ENCODE peak calls at places on chromosomes 4 and X, in five cellular contexts. F, L, M, G and U are unnamed samples.

GRCh38 chr4:183201331-183201730 is 102.3 kb downstream of the WWC2 start:
- DNase-seq in F (peak), L (no peak), M (no peak), G (no peak), U (no peak)

GRCh38 chrX:143635915-143636314 is at the start of gene SLITRK4:
- DNase-seq in F (no peak), L (peak), M (no peak), G (no peak), U (no peak)

GRCh38 chr4:159267023-159267939 is 164.4 kb downstream of the RAPGEF2 start:
- DNase-seq in F (peak), L (peak), M (no peak), G (no peak), U (no peak)

GRCh38 chr4:187157380-187157958 is 433.8 kb upstream of the FAT1 start:
- DNase-seq in F (no peak), L (no peak), M (no peak), G (no peak), U (no peak)

GRCh38 chr4:139532951-139533350 is 23.1 kb downstream of the SETD7 start:
- DNase-seq in F (no peak), L (no peak), M (no peak), G (no peak), U (no peak)

GRCh38 chr4:88583643-88584470 is 8.4 kb upstream of the HERC3 start:
- DNase-seq in F (no peak), L (no peak), M (no peak), G (no peak), U (no peak)

GRCh38 chr4:155796031-155796430 is 37.2 kb downstream of the GUCY1B1 start:
- DNase-seq in F (peak), L (peak), M (no peak), G (no peak), U (no peak)

GRCh38 chr4:106763044-106763443 is 273.1 kb downstream of the DKK2 start:
- DNase-seq in F (peak), L (peak), M (no peak), G (no peak), U (peak)

GRCh38 chr4:94305468-94306225 is 37.0 kb downstream of the HPGDS start:
- DNase-seq in F (peak), L (no peak), M (no peak), G (no peak), U (no peak)

GRCh38 chr4:99087887-99088484 is 602 bp downstream of the ADH5 start:
- DNase-seq in F (peak), L (peak), M (peak), G (peak), U (no peak)

GRCh38 chr4:156779774-156780173 is 191.8 kb downstream of the PDGFC start:
- DNase-seq in F (peak), L (no peak), M (no peak), G (no peak), U (peak)

GRCh38 chr4:73593631-73594241 is 26.5 kb downstream of the RASSF6 start:
- DNase-seq in F (no peak), L (peak), M (no peak), G (no peak), U (no peak)

GRCh38 chr4:28481565-28481964 is 1620.9 kb downstream of the STIM2 start:
- DNase-seq in F (no peak), L (no peak), M (no peak), G (no peak), U (no peak)

GRCh38 chr4:2930821-2931764 is 32.1 kb downstream of the NOP14 start:
- DNase-seq in F (no peak), L (no peak), M (peak), G (peak), U (no peak)

GRCh38 chr4:129064717-129065116 is 28.6 kb downstream of the SCLT1 start:
- DNase-seq in F (peak), L (no peak), M (no peak), G (no peak), U (peak)

GRCh38 chrX:54481751-54482150 is 14.3 kb downstream of the FGD1 start:
- DNase-seq in F (no peak), L (no peak), M (no peak), G (no peak), U (no peak)

GRCh38 chr4:96164814-96165351 is 325.0 kb downstream of the PDHA2 start:
- DNase-seq in F (peak), L (no peak), M (no peak), G (no peak), U (no peak)

GRCh38 chrX:24426340-24426913 is 38.7 kb upstream of the PDK3 start:
- DNase-seq in F (no peak), L (peak), M (no peak), G (no peak), U (no peak)

GRCh38 chrX:94058728-94059382 is 384.8 kb downstream of the FAM133A start:
- DNase-seq in F (no peak), L (peak), M (no peak), G (no peak), U (no peak)

GRCh38 chr4:34720563-34720962 is 1523.8 kb downstream of the ARAP2 start:
- DNase-seq in F (peak), L (peak), M (no peak), G (no peak), U (peak)

GRCh38 chr4:148116971-148117370 is 325.2 kb downstream of the NR3C2 start:
- DNase-seq in F (no peak), L (no peak), M (no peak), G (no peak), U (no peak)

GRCh38 chr4:954211-955020 is 19.0 kb downstream of the DGKQ start:
- DNase-seq in F (no peak), L (no peak), M (no peak), G (no peak), U (no peak)

GRCh38 chr4:186604124-186604627 is 48.8 kb upstream of the MTNR1A start:
- DNase-seq in F (no peak), L (no peak), M (no peak), G (no peak), U (no peak)

GRCh38 chrX:63283331-63283730 is 67.8 kb downstream of the SPIN4 start:
- DNase-seq in F (no peak), L (no peak), M (no peak), G (no peak), U (no peak)

GRCh38 chrX:44890247-44890646 is 17.3 kb downstream of the KDM6A start:
- DNase-seq in F (no peak), L (no peak), M (no peak), G (no peak), U (no peak)

GRCh38 chr4:166435449-166435848 is 562.4 kb downstream of the TLL1 start:
- DNase-seq in F (peak), L (no peak), M (no peak), G (no peak), U (peak)

GRCh38 chr4:22515888-22516541 is at the start of gene ADGRA3:
- DNase-seq in F (peak), L (peak), M (peak), G (peak), U (no peak)

GRCh38 chrX:133640161-133641015 is 225.1 kb upstream of the GPC4 start:
- DNase-seq in F (peak), L (peak), M (no peak), G (no peak), U (no peak)

GRCh38 chr4:129604632-129605031 is 508.7 kb downstream of the C4orf33 start:
- DNase-seq in F (no peak), L (no peak), M (no peak), G (no peak), U (no peak)

GRCh38 chr4:152674359-152674758 is 5.4 kb downstream of the TMEM154 start:
- DNase-seq in F (no peak), L (peak), M (no peak), G (no peak), U (no peak)

GRCh38 chrX:104697264-104697663 is 131.3 kb downstream of the IL1RAPL2 start:
- DNase-seq in F (peak), L (no peak), M (no peak), G (no peak), U (no peak)

GRCh38 chrX:19564606-19565005 is 49.3 kb upstream of the MAP3K15 start:
- DNase-seq in F (no peak), L (no peak), M (no peak), G (no peak), U (no peak)

GRCh38 chr4:48831532-48832015 is 686 bp downstream of the OCIAD1 start:
- DNase-seq in F (no peak), L (no peak), M (no peak), G (no peak), U (no peak)

GRCh38 chrX:124641737-124642491 is 295.6 kb downstream of the SH2D1A start:
- DNase-seq in F (no peak), L (no peak), M (no peak), G (no peak), U (no peak)

GRCh38 chrX:53321216-53321942 is 40.0 kb upstream of the IQSEC2 start:
- DNase-seq in F (no peak), L (peak), M (no peak), G (peak), U (no peak)

DNA sequence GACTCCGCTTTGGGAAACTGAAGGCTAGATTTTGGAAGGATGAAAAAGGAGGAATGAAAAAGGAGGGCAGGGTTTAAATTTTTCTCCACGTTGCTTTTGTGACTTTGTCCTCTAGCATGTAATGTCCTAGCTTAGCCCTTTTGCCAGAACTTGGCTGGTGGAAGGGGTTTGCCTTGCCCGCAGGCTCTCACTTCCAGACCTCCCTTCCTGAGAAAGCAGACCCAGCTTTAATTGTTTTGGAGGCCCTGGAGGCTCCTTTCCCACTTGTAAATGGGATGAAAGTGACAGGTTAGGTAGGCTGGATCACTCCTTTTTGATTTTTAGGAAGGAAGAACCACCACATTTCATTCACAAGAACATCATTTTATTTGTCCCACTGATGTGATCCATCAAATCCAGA is 85.1 kb upstream of the PAQR3 start:
- DNase-seq in F (no peak), L (no peak), M (no peak), G (no peak), U (no peak)
- TF ChIP-seq CTCF in F (no peak), L (no peak), M (no peak), G (no peak), U (no peak)

GRCh38 chrX:110758781-110759180 is 36.8 kb downstream of the CHRDL1 start:
- DNase-seq in F (peak), L (no peak), M (no peak), G (no peak), U (no peak)
- H3K4me3 ChIP-seq in F (no peak), L (no peak), M (no peak), G (no peak), U (no peak)

GRCh38 chrX:27399146-27399456 is 64.0 kb downstream of the PPP4R3C start:
- DNase-seq in F (no peak), L (no peak), M (no peak), G (no peak), U (no peak)
- TF ChIP-seq CTCF in F (no peak), L (no peak), M (no peak), G (no peak), U (no peak)

GRCh38 chrX:72306085-72306801 is 529 bp upstream of the CITED1 start:
- DNase-seq in F (peak), L (peak), M (no peak), G (no peak), U (no peak)

GRCh38 chrX:72307646-72308051 is 1.9 kb upstream of the CITED1 start:
- DNase-seq in F (no peak), L (peak), M (no peak), G (no peak), U (no peak)

GRCh38 chrX:72305286-72306084 is at the start of gene CITED1:
- DNase-seq in F (peak), L (peak), M (no peak), G (no peak), U (no peak)

GRCh38 chrX:72306851-72307645 is 1.3 kb upstream of the CITED1 start:
- DNase-seq in F (peak), L (peak), M (peak), G (peak), U (no peak)

DNA sequence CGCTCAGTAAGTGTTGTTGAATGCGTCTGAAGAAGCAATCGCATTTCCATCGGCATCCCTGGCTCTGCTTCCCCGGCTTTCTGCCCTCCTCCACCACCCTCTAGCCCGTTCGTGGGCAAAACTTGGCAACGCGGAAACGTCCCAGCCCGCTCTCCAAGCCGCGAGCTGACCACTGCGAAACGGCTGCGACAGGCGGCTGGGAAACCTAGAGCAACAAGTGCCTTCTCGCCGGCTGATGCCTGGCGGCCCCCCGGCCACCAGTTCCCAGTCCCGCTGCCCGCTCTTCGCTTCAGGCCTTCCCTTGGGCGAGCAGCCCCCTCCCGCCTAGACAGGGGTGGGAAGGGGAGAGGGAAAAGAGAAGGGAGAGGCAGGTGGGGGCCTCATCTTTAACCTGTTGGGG is 837 bp downstream of the CITED1 start:
- DNase-seq in F (no peak), L (peak), M (no peak), G (no peak), U (no peak)
- H3K4me3 ChIP-seq in F (no peak), L (peak), M (no peak), G (peak), U (no peak)

GRCh38 chr4:185182196-185182595 is 21.6 kb downstream of the CFAP97 start:
- DNase-seq in F (no peak), L (no peak), M (no peak), G (no peak), U (no peak)

GRCh38 chr4:185179488-185179887 is 24.3 kb downstream of the CFAP97 start:
- DNase-seq in F (no peak), L (no peak), M (no peak), G (no peak), U (no peak)

GRCh38 chr4:185186769-185187168 is 17.0 kb downstream of the CFAP97 start:
- DNase-seq in F (no peak), L (no peak), M (no peak), G (no peak), U (no peak)

GRCh38 chr4:185183622-185184281 is 20.0 kb downstream of the CFAP97 start:
- DNase-seq in F (peak), L (peak), M (peak), G (peak), U (peak)
- TF ChIP-seq CTCF in F (peak), L (peak), M (peak), G (peak), U (peak)

GRCh38 chr4:137514401-137515116 is 17.7 kb downstream of the PCDH18 start:
- DNase-seq in F (peak), L (no peak), M (no peak), G (no peak), U (no peak)
- H3K4me3 ChIP-seq in F (no peak), L (no peak), M (no peak), G (no peak), U (no peak)

GRCh38 chr4:141858437-141858836 is 222.1 kb downstream of the IL15 start:
- DNase-seq in F (no peak), L (no peak), M (no peak), G (no peak), U (no peak)

DNA sequence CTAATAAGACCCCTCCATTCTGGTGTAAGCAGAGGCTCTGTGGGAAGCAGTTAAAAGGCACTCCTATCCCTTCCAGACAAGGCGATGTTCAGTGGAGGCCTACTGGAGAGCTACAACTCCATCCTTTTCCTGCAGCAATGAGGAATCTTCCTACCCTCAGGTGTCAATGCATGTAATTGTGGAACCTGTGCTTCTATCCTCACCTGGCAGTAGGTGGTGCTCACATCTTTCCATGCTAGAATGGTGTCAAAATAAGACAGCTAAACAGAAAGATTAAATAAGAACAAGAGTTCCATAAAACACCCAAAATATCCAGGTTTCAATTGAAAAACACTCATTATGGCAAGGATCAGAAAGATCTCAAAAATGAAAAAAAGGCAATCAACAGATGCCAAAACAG is 224.6 kb downstream of the IL15 start:
- DNase-seq in F (no peak), L (no peak), M (no peak), G (no peak), U (no peak)
- TF ChIP-seq CTCF in F (no peak), L (no peak), M (no peak), G (no peak), U (no peak)

GRCh38 chrX:56232221-56233082 is at the start of gene KLF8:
- DNase-seq in F (no peak), L (peak), M (no peak), G (peak), U (no peak)
- H3K4me3 ChIP-seq in F (peak), L (peak), M (no peak), G (peak), U (no peak)

GRCh38 chr4:70187216-70187615 is 8.3 kb upstream of the ODAM start:
- DNase-seq in F (no peak), L (no peak), M (no peak), G (no peak), U (no peak)

GRCh38 chr4:70178075-70178660 is 17.4 kb upstream of the ODAM start:
- DNase-seq in F (no peak), L (no peak), M (no peak), G (no peak), U (no peak)

GRCh38 chr4:70183168-70183939 is 12.2 kb upstream of the ODAM start:
- DNase-seq in F (peak), L (peak), M (peak), G (no peak), U (no peak)

GRCh38 chr4:70182517-70183167 is 12.9 kb upstream of the ODAM start:
- DNase-seq in F (no peak), L (no peak), M (peak), G (no peak), U (no peak)

DNA sequence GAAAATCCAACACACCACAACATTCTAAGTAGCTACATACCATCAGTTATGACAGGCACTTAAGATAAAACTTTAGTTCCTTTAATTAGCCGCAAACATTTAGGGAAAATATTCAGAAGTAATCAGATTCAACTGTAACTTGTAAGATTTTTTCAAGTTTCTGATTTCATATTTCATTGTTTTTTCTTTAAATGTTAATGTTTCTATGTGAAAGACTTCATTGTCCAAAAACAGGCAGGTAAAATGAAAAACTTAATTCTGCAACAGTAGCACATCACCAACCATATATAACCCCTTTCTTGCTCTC is 11.6 kb upstream of the ODAM start:
- DNase-seq in F (no peak), L (no peak), M (no peak), G (no peak), U (no peak)
- TF ChIP-seq CTCF in F (no peak), L (no peak), M (no peak), G (no peak), U (no peak)

GRCh38 chrX:12949205-12949926 is 25.5 kb upstream of the TMSB4X start:
- DNase-seq in F (peak), L (no peak), M (no peak), G (no peak), U (no peak)

GRCh38 chrX:12949927-12950656 is 24.8 kb upstream of the TMSB4X start:
- DNase-seq in F (peak), L (no peak), M (no peak), G (peak), U (no peak)

GRCh38 chrX:12953420-12953819 is 21.5 kb upstream of the TMSB4X start:
- DNase-seq in F (no peak), L (no peak), M (no peak), G (no peak), U (no peak)

GRCh38 chrX:12951590-12951965 is 23.3 kb upstream of the TMSB4X start:
- DNase-seq in F (no peak), L (no peak), M (no peak), G (no peak), U (no peak)

DNA sequence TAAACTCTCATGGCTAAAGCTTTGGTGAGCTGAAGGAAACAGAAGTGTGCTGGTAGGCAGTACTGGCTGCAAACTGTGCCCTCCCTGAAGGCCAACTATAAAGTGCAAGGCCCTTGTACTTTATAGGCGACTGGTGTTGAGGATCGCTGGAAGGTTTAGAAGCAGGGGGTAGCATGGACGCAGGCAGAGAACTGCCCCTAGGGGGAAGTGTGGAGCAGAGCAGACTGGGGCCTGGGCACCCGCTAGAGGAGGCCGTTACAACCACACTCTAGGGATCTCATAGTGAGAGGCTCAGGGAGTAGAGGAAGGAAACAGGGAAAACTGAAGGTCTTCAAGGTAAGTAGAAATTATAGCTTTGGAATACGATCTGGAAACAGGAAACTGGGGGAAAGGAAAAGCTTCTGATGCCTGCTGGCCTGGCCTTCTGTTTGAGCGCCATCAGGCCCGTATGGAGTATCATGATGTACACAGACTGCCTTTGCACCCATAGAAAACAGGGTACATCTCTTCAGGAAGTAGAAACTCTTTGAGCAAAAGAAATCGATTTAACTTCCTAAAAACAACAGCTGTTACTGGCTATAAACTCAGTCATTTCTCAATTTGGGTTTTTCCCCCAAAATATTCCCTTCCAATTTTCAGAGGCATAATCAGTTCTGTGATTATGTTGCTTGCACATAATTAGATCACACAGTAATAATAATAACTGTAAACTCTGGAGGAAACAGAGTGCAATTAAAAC is 23.9 kb upstream of the TMSB4X start:
- DNase-seq in F (no peak), L (peak), M (no peak), G (peak), U (no peak)
- H3K4me3 ChIP-seq in F (no peak), L (no peak), M (no peak), G (no peak), U (no peak)